ENCODE peak calls at places on chromosomes 13 and 19, in eight cellular contexts. M, U, B, I, X, V, C and Q are unnamed samples.

GRCh38 chr13:74423434-74423833 is 289.2 kb upstream of the KLF12 start:
- DNase-seq in M (no peak), U (no peak), B (no peak), I (no peak), X (no peak), V (no peak), C (no peak), Q (no peak)

GRCh38 chr19:7500811-7501450 is 12.1 kb upstream of the PEX11G start:
- DNase-seq in M (peak), U (peak), B (no peak), I (no peak), X (peak), V (peak), C (peak), Q (no peak)

GRCh38 chr13:27455331-27455855 is 5.0 kb upstream of the MTIF3 start:
- DNase-seq in M (no peak), U (no peak), B (no peak), I (peak), X (no peak), V (no peak), C (no peak), Q (no peak)

GRCh38 chr13:101529419-101529818 is 76.9 kb downstream of the ITGBL1 start:
- DNase-seq in M (no peak), U (peak), B (peak), I (no peak), X (no peak), V (no peak), C (no peak), Q (no peak)

GRCh38 chr13:79353698-79354097 is 52.4 kb downstream of the RBM26 start:
- DNase-seq in M (no peak), U (no peak), B (no peak), I (no peak), X (no peak), V (no peak), C (no peak), Q (no peak)

GRCh38 chr13:114071441-114071840 is 61.0 kb downstream of the RASA3 start:
- DNase-seq in M (no peak), U (no peak), B (no peak), I (no peak), X (no peak), V (peak), C (peak), Q (no peak)

GRCh38 chr13:89846890-89847585 is 1500.4 kb upstream of the MIR17HG start:
- DNase-seq in M (no peak), U (no peak), B (no peak), I (no peak), X (no peak), V (no peak), C (no peak), Q (no peak)

GRCh38 chr13:62320129-62320724 is 904.6 kb upstream of the PCDH20 start:
- DNase-seq in M (peak), U (peak), B (peak), I (peak), X (peak), V (peak), C (no peak), Q (no peak)

GRCh38 chr19:12913011-12913561 is 6.0 kb downstream of the SYCE2 start:
- DNase-seq in M (no peak), U (no peak), B (no peak), I (no peak), X (no peak), V (peak), C (peak), Q (no peak)

GRCh38 chr19:10104665-10105221 is 1.4 kb upstream of the PPAN start:
- DNase-seq in M (no peak), U (no peak), B (no peak), I (peak), X (no peak), V (no peak), C (peak), Q (no peak)

GRCh38 chr19:13838071-13838942 is 38.6 kb upstream of the NANOS3 start:
- DNase-seq in M (no peak), U (no peak), B (no peak), I (no peak), X (no peak), V (no peak), C (no peak), Q (no peak)

GRCh38 chr13:60583911-60584753 is 187.1 kb downstream of the TDRD3 start:
- DNase-seq in M (no peak), U (peak), B (peak), I (no peak), X (no peak), V (peak), C (no peak), Q (no peak)

GRCh38 chr13:97853550-97853949 is 99.9 kb upstream of the IPO5 start:
- DNase-seq in M (no peak), U (no peak), B (peak), I (no peak), X (no peak), V (no peak), C (no peak), Q (no peak)

GRCh38 chr19:495440-496332 is 600 bp upstream of the MADCAM1 start:
- DNase-seq in M (peak), U (no peak), B (peak), I (no peak), X (peak), V (peak), C (no peak), Q (no peak)

GRCh38 chr19:1249298-1249989 is 1.1 kb downstream of the MIDN start:
- DNase-seq in M (peak), U (peak), B (peak), I (peak), X (peak), V (peak), C (peak), Q (peak)

GRCh38 chr19:29293736-29294342 is 80.9 kb upstream of the UQCRFS1 start:
- DNase-seq in M (no peak), U (no peak), B (no peak), I (no peak), X (no peak), V (no peak), C (no peak), Q (no peak)

GRCh38 chr19:3783660-3784584 is 2.3 kb downstream of the MATK start:
- DNase-seq in M (peak), U (no peak), B (no peak), I (no peak), X (no peak), V (peak), C (peak), Q (no peak)
- TF ChIP-seq CTCF in M (no peak), U (peak), B (peak), I (peak), X (no peak), V (peak), C (no peak), Q (peak)

DNA sequence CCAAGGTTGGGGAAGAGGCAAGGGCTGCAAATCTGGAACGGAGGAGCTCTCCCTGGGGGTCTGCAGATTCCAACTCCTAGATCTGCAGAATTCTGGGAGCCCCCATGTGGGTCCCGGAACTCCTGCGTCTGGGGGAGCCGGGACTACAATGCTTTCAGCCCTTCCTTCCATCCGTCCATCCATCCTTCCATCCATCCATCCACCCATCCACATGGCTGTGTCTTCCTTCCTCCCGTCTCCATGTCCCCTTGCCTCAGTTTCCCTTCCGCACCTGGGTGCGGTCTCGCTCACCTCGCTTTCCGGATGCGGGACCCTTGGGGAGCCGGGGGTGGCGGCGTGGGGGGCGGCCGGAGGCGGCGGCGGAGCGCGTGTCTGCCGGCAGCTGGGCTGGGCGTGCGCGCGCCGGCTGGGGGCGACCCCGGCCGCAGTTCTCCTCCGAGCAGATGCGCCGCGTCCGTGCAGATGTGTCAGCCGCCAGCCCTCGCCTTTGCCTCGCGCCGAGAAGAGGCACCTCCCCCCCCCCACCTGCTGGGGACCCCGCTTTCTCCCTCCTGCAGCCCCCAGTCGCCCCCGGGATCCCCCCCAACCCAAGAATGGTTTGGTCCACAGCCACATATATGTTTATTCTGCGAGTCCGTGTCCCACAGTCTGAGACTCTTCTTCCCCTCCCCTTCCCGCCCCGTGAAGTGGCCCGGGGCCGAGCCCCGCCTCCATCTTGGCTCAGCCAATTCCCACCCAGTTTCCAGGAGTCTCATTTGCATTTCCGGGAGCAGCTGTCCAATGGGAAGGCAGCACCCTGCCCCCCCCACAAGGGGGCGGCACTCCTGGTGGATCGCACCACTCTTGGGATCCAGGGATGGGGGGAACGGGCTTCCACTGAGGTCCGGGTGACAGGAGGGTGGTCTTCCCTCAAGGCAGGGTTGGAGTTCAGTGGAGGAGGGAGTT is 8.8 kb downstream of the ISOC2 start:
- DNase-seq in M (peak), U (peak), B (peak), I (peak), X (no peak), V (peak), C (no peak), Q (no peak)
- TF ChIP-seq CTCF in M (no peak), U (no peak), B (peak), I (no peak), X (peak), V (no peak), C (no peak), Q (no peak)

GRCh38 chr13:30802953-30803478 is 67.7 kb downstream of the ALOX5AP start:
- DNase-seq in M (peak), U (peak), B (peak), I (peak), X (peak), V (peak), C (peak), Q (peak)
- TF ChIP-seq CTCF in M (peak), U (peak), B (peak), I (peak), X (peak), V (peak), C (peak), Q (peak)

GRCh38 chr13:46010148-46010547 is 42.4 kb downstream of the ZC3H13 start:
- DNase-seq in M (peak), U (no peak), B (no peak), I (no peak), X (no peak), V (peak), C (no peak), Q (no peak)
- TF ChIP-seq CTCF in M (peak), U (peak), B (peak), I (peak), X (no peak), V (peak), C (no peak), Q (peak)

GRCh38 chr19:23523863-23524262 is 128.6 kb upstream of the ZNF91 start:
- DNase-seq in M (no peak), U (no peak), B (no peak), I (no peak), X (no peak), V (no peak), C (no peak), Q (no peak)

GRCh38 chr19:23525265-23525862 is 130.1 kb upstream of the ZNF91 start:
- DNase-seq in M (peak), U (no peak), B (no peak), I (no peak), X (no peak), V (no peak), C (no peak), Q (no peak)

GRCh38 chr19:23527797-23528196 is 132.5 kb upstream of the ZNF91 start:
- DNase-seq in M (no peak), U (peak), B (peak), I (peak), X (no peak), V (no peak), C (no peak), Q (no peak)

GRCh38 chr19:23528376-23528775 is 133.1 kb upstream of the ZNF91 start:
- DNase-seq in M (no peak), U (peak), B (no peak), I (no peak), X (no peak), V (no peak), C (no peak), Q (no peak)

GRCh38 chr19:23526302-23526701 is 131.0 kb upstream of the ZNF91 start:
- DNase-seq in M (no peak), U (peak), B (peak), I (no peak), X (no peak), V (no peak), C (no peak), Q (no peak)
- TF ChIP-seq CTCF in M (no peak), U (no peak), B (no peak), I (no peak), X (no peak), V (no peak), C (no peak), Q (no peak)

GRCh38 chr13:29105779-29106178 is 285.6 kb downstream of the MTUS2 start:
- DNase-seq in M (no peak), U (no peak), B (no peak), I (no peak), X (no peak), V (peak), C (no peak), Q (no peak)
- TF ChIP-seq CTCF in M (no peak), U (no peak), B (peak), I (no peak), X (no peak), V (peak), C (no peak), Q (no peak)

DNA sequence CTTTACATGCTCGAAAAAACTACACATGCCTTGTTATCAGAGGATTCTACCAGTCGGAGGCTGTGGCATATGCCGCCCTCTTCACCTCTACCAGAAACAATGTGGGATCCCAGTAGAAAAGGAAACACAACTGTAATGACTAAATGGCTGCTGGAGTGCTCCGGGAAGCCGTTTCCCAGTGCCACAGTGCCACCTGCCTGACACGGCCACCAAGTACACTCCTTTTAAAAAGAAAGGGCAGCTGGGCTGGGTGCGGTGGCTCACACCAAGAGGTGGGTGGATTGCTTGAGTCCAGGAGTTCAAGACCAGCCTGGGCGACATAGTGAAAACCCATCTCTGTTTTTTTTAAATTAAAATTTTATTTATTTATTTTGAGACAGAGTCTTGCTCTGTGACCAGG is 67.3 kb downstream of the TRPM4 start:
- DNase-seq in M (peak), U (peak), B (peak), I (peak), X (peak), V (peak), C (peak), Q (peak)
- TF ChIP-seq CTCF in M (peak), U (peak), B (peak), I (peak), X (peak), V (peak), C (peak), Q (peak)

DNA sequence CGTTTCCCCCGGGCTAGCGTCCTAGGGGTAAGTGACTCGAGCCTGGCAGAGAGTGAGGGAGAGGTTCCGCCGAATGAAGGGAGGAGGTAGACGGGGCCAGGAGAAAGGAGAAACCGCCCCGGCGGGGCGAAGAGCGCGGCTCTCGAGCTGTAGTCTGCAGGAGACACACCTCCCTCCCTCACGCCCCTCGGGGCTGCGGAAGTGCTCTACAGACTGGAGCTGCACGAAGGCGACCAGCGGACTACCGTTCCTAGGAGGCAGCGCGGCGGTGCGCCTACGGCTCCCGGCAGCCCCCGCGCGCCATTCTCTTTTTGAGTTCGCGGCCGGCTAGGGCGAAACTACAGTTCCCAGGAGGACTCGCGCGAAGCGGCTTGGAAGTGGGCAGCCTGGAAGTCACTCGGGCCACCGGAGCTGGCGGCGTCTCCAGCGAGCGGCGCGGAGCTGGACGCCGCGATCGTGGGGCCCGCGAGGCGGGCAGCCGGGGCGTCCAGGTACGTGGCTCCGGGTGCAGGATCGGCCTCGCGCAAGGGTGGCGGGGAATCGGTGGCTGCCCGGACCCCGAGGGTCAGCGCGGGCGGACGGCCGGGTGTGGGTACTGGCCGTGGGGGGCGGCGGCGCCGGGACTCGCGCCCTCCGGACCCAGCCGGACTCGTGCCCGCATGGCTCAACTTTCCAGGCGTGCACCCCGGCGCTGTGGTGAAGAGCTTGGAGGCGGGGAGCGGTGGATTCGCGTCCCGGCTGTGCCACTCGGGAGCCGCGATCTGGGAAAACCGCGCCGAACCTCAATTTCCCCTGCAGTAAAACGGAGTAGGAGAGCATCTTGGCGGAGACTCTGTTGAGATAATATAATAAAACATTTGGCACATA is at the start of gene SIPA1L3:
- DNase-seq in M (peak), U (peak), B (peak), I (peak), X (peak), V (peak), C (peak), Q (peak)
- TF ChIP-seq CTCF in M (no peak), U (no peak), B (no peak), I (no peak), X (no peak), V (peak), C (no peak), Q (no peak)

DNA sequence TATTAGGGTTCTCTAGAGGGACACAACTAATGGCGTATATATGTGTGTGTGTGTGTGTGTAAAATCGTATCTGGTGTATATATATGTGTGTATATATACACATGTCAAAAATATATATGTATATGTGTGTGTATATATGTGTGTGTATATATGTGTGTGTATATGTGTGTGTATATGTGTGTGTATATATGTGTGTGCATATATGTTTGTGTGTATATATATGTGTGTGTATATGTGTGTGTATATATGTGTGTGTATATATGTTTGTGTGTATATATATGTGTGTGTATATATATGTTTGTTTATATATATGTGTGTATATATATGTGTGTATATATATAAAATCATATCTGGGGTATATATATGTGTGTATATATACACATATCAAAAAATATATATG is 5.4 kb upstream of the LILRB5 start:
- DNase-seq in M (no peak), U (no peak), B (no peak), I (no peak), X (no peak), V (no peak), C (no peak), Q (no peak)
- TF ChIP-seq CTCF in M (no peak), U (no peak), B (no peak), I (no peak), X (no peak), V (no peak), C (no peak), Q (no peak)